ENCODE peak calls at places on chromosomes 5 and 9, in nine cellular contexts. Q is CD8-positive, alpha-beta memory T cell; K is Peyer's patch; M is trophoblast cell; H is fibroblast of lung; N is upper lobe of right lung; Z is astrocyte of the spinal cord; L is OCI-LY7; Y is endodermal cell. B is an unnamed sample.

GRCh38 chr5:112885001-112885400 is 23.9 kb downstream of the SRP19 start:
- DNase-seq in Q (no peak), K (no peak), M (no peak), H (no peak), N (no peak), Z (no peak), L (no peak), Y (no peak), B (no peak)

GRCh38 chr5:164203581-164204225 is 698.3 kb downstream of the MAT2B start:
- DNase-seq in Q (no peak), K (no peak), M (no peak), H (peak), N (no peak), Z (peak), L (no peak), Y (no peak), B (no peak)

GRCh38 chr9:121642758-121643157 is 8.7 kb upstream of the DAB2IP start:
- DNase-seq in Q (no peak), K (no peak), M (no peak), H (no peak), N (no peak), Z (no peak), L (no peak), Y (no peak), B (no peak)

GRCh38 chr9:123033352-123033751 is at the start of gene GPR21:
- DNase-seq in Q (no peak), K (no peak), M (no peak), H (peak), N (no peak), Z (no peak), L (no peak), Y (no peak), B (no peak)

GRCh38 chr5:43753069-43753468 is 150.1 kb downstream of the NNT start:
- DNase-seq in Q (no peak), K (no peak), M (no peak), H (no peak), N (peak), Z (no peak), L (no peak), Y (no peak), B (no peak)

GRCh38 chr9:130607640-130608420 is 28.5 kb downstream of the FUBP3 start:
- DNase-seq in Q (no peak), K (no peak), M (no peak), H (peak), N (no peak), Z (peak), L (no peak), Y (no peak), B (no peak)

GRCh38 chr5:82405618-82406199 is 127.6 kb upstream of the RPS23 start:
- DNase-seq in Q (no peak), K (no peak), M (peak), H (peak), N (no peak), Z (peak), L (no peak), Y (no peak), B (no peak)

GRCh38 chr5:14531668-14532067 is 49.9 kb upstream of the OTULINL start:
- DNase-seq in Q (no peak), K (no peak), M (no peak), H (no peak), N (no peak), Z (no peak), L (no peak), Y (no peak), B (no peak)

GRCh38 chr9:122115176-122116035 is 22.3 kb upstream of the TTLL11 start:
- DNase-seq in Q (no peak), K (no peak), M (no peak), H (no peak), N (no peak), Z (no peak), L (no peak), Y (no peak), B (no peak)

GRCh38 chr9:38154501-38155421 is 85.7 kb upstream of the SHB start:
- DNase-seq in Q (no peak), K (no peak), M (peak), H (no peak), N (no peak), Z (no peak), L (no peak), Y (peak), B (no peak)

GRCh38 chr9:132823370-132824144 is 54.5 kb downstream of the AK8 start:
- DNase-seq in Q (no peak), K (peak), M (no peak), H (no peak), N (peak), Z (no peak), L (peak), Y (no peak), B (peak)

GRCh38 chr9:105842023-105842644 is 147.8 kb downstream of the TMEM38B start:
- DNase-seq in Q (no peak), K (peak), M (peak), H (peak), N (no peak), Z (peak), L (peak), Y (peak), B (peak)

GRCh38 chr9:126479515-126479914 is 134.2 kb upstream of the LMX1B start:
- DNase-seq in Q (no peak), K (no peak), M (no peak), H (no peak), N (no peak), Z (no peak), L (no peak), Y (no peak), B (no peak)

GRCh38 chr5:175381116-175381515 is 62.9 kb downstream of the DRD1 start:
- DNase-seq in Q (no peak), K (no peak), M (no peak), H (no peak), N (no peak), Z (no peak), L (no peak), Y (no peak), B (no peak)

GRCh38 chr9:109399258-109399767 is 78.5 kb upstream of the EPB41L4B start:
- DNase-seq in Q (no peak), K (no peak), M (no peak), H (no peak), N (no peak), Z (no peak), L (no peak), Y (peak), B (no peak)

GRCh38 chr9:80040457-80040856 is 468.7 kb downstream of the TLE4 start:
- DNase-seq in Q (no peak), K (no peak), M (no peak), H (no peak), N (no peak), Z (no peak), L (no peak), Y (no peak), B (no peak)

GRCh38 chr5:57316798-57317327 is 143.0 kb downstream of the GPBP1 start:
- DNase-seq in Q (no peak), K (peak), M (peak), H (peak), N (no peak), Z (peak), L (no peak), Y (no peak), B (no peak)

GRCh38 chr5:1054799-1055775 is 46.5 kb downstream of the NKD2 start:
- DNase-seq in Q (no peak), K (no peak), M (no peak), H (no peak), N (no peak), Z (no peak), L (no peak), Y (no peak), B (no peak)

GRCh38 chr9:124218438-124219289 is 39.1 kb upstream of the NEK6 start:
- DNase-seq in Q (no peak), K (peak), M (peak), H (peak), N (peak), Z (peak), L (peak), Y (peak), B (no peak)

GRCh38 chr5:171858303-171858702 is 72.7 kb downstream of the SMIM23 start:
- DNase-seq in Q (no peak), K (no peak), M (peak), H (no peak), N (no peak), Z (no peak), L (peak), Y (no peak), B (no peak)

GRCh38 chr5:168353216-168353957 is 61.9 kb downstream of the WWC1 start:
- DNase-seq in Q (no peak), K (no peak), M (peak), H (peak), N (no peak), Z (no peak), L (no peak), Y (no peak), B (no peak)

GRCh38 chr5:179836225-179837019 is 15.7 kb downstream of the SQSTM1 start:
- DNase-seq in Q (peak), K (no peak), M (peak), H (peak), N (no peak), Z (peak), L (no peak), Y (no peak), B (no peak)

GRCh38 chr5:4156153-4156552 is 560.5 kb downstream of the IRX1 start:
- DNase-seq in Q (no peak), K (no peak), M (no peak), H (no peak), N (no peak), Z (no peak), L (no peak), Y (no peak), B (no peak)

GRCh38 chr5:112604741-112605390 is 132.8 kb upstream of the APC start:
- DNase-seq in Q (no peak), K (peak), M (peak), H (no peak), N (no peak), Z (no peak), L (peak), Y (peak), B (peak)

GRCh38 chr5:8585230-8586018 is 716.5 kb downstream of the MTRR start:
- DNase-seq in Q (no peak), K (no peak), M (no peak), H (no peak), N (no peak), Z (no peak), L (no peak), Y (peak), B (no peak)

GRCh38 chr5:150560401-150561191 is 52.7 kb downstream of the NDST1 start:
- DNase-seq in Q (peak), K (peak), M (peak), H (peak), N (no peak), Z (peak), L (peak), Y (peak), B (peak)

GRCh38 chr5:36552626-36553393 is 53.6 kb upstream of the SLC1A3 start:
- DNase-seq in Q (no peak), K (no peak), M (peak), H (peak), N (no peak), Z (no peak), L (no peak), Y (peak), B (no peak)

GRCh38 chr9:132099741-132100407 is 20.2 kb upstream of the MED27 start:
- DNase-seq in Q (no peak), K (no peak), M (no peak), H (peak), N (no peak), Z (no peak), L (no peak), Y (no peak), B (no peak)

GRCh38 chr5:6085461-6085860 is 292.9 kb downstream of the MED10 start:
- DNase-seq in Q (no peak), K (no peak), M (no peak), H (no peak), N (no peak), Z (no peak), L (no peak), Y (peak), B (no peak)

GRCh38 chr5:73496984-73497457 is 1.2 kb upstream of the BTF3 start:
- DNase-seq in Q (no peak), K (no peak), M (peak), H (peak), N (no peak), Z (peak), L (peak), Y (no peak), B (peak)

GRCh38 chr5:178526796-178527457 is 63.3 kb downstream of the COL23A1 start:
- DNase-seq in Q (no peak), K (no peak), M (no peak), H (no peak), N (no peak), Z (peak), L (no peak), Y (peak), B (no peak)

GRCh38 chr9:88916875-88917274 is 74.4 kb upstream of the S1PR3 start:
- DNase-seq in Q (no peak), K (no peak), M (no peak), H (no peak), N (no peak), Z (no peak), L (no peak), Y (no peak), B (no peak)

GRCh38 chr5:73448072-73448432 is 525 bp downstream of the FOXD1 start:
- DNase-seq in Q (no peak), K (no peak), M (peak), H (no peak), N (no peak), Z (no peak), L (peak), Y (peak), B (no peak)

GRCh38 chr5:119367502-119368237 is 11.9 kb downstream of the TNFAIP8 start:
- DNase-seq in Q (no peak), K (no peak), M (peak), H (peak), N (no peak), Z (peak), L (no peak), Y (no peak), B (no peak)

GRCh38 chr5:40258205-40258604 is 421.5 kb upstream of the PTGER4 start:
- DNase-seq in Q (no peak), K (no peak), M (no peak), H (no peak), N (no peak), Z (no peak), L (no peak), Y (no peak), B (peak)

DNA sequence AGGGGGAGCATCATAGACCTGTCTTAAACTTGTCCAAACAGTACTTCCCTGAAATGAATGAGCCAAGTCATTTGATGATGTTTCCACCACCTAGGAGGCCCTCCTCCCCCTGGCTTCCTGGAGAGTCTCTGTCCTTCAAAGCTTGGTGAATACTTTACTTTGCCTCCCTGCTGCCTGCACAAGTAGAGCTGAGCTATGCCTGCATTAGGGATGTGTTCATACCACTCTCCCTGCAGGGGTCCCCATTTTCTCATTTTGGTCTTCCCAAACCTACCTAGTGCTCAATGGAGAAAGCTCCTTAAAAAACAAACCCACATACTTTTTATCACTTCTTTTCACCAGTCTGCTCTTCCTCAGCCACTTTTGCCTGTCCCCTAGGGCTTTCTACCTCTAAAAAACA is 7.7 kb downstream of the CCNI2 start:
- DNase-seq in Q (no peak), K (no peak), M (no peak), H (no peak), N (no peak), Z (peak), L (no peak), Y (peak), B (no peak)
- H3K4me3 ChIP-seq in Q (no peak), K (no peak), M (no peak), H (no peak), N (no peak), Z (no peak), L (no peak), Y (no peak), B (no peak)

DNA sequence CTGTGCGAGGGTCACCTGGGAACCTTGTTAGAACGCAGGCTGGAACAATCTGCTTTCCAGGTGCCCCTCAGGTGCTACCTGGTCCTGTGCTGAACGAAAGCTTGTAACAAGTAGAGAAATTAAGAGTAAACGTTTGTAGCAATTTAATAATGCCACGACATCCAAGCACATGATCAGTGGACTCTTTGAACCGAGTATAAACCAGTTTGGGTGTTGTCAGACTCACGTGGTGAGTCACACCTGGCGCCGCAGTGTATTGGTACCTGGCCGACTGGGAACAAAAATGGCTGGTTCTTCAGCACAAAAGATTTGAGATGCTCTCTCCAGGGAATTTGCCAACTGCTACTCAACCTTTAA is 913 bp upstream of the MYO10 start:
- DNase-seq in Q (no peak), K (peak), M (peak), H (no peak), N (peak), Z (no peak), L (no peak), Y (no peak), B (no peak)
- H3K4me3 ChIP-seq in Q (no peak), K (peak), M (no peak), H (peak), N (peak), Z (peak), L (no peak), Y (peak), B (no peak)

GRCh38 chr5:89954901-89955300 is 454.7 kb downstream of the CETN3 start:
- DNase-seq in Q (no peak), K (no peak), M (no peak), H (no peak), N (no peak), Z (no peak), L (no peak), Y (peak), B (no peak)

GRCh38 chr5:89951876-89952275 is 457.7 kb downstream of the CETN3 start:
- DNase-seq in Q (no peak), K (no peak), M (no peak), H (no peak), N (no peak), Z (no peak), L (no peak), Y (no peak), B (no peak)

GRCh38 chr5:89956838-89957237 is 452.7 kb downstream of the CETN3 start:
- DNase-seq in Q (no peak), K (no peak), M (no peak), H (no peak), N (no peak), Z (no peak), L (no peak), Y (no peak), B (no peak)
- H3K4me3 ChIP-seq in Q (no peak), K (no peak), M (no peak), H (no peak), N (no peak), Z (no peak), L (no peak), Y (no peak), B (no peak)

DNA sequence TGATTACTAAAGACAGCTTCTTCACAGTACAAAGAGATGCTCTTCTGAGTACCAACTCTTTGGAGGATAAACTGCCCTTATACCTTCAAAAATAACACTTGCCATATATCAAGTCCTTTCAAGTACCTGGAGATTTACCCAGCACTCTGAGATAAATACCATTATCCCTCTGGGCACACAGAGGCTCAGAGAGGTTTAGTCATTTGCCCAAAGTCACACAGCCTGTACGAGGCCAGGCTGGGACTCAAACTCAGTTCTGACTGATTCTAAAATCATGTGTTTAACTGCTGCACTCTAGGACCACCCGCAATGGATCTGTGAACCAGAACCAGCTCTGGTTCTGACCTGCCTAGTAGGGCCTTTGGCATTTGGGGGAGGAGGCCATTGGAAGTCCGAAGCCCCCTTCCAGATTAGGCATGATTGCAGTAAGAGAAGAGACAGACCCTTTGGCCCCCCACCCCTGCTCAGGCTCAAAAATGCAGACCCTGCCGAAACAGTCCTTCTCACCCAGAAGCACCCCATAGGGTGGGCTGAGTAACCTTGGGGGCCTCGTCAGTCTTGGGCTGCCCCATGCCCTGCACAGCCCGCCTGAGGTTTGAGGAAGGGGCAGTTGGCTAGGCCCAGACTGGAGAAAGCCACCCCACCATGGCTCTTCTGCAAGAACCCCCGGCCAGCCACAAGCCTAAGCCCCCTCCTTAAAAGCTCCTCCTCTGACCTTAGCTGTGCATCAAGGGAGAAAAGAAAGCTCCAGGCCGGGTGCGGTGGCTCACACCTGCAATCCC is 32.8 kb upstream of the IL17B start:
- DNase-seq in Q (no peak), K (no peak), M (no peak), H (no peak), N (peak), Z (no peak), L (no peak), Y (no peak), B (no peak)
- H3K4me3 ChIP-seq in Q (no peak), K (no peak), M (no peak), H (peak), N (peak), Z (no peak), L (no peak), Y (no peak), B (no peak)

DNA sequence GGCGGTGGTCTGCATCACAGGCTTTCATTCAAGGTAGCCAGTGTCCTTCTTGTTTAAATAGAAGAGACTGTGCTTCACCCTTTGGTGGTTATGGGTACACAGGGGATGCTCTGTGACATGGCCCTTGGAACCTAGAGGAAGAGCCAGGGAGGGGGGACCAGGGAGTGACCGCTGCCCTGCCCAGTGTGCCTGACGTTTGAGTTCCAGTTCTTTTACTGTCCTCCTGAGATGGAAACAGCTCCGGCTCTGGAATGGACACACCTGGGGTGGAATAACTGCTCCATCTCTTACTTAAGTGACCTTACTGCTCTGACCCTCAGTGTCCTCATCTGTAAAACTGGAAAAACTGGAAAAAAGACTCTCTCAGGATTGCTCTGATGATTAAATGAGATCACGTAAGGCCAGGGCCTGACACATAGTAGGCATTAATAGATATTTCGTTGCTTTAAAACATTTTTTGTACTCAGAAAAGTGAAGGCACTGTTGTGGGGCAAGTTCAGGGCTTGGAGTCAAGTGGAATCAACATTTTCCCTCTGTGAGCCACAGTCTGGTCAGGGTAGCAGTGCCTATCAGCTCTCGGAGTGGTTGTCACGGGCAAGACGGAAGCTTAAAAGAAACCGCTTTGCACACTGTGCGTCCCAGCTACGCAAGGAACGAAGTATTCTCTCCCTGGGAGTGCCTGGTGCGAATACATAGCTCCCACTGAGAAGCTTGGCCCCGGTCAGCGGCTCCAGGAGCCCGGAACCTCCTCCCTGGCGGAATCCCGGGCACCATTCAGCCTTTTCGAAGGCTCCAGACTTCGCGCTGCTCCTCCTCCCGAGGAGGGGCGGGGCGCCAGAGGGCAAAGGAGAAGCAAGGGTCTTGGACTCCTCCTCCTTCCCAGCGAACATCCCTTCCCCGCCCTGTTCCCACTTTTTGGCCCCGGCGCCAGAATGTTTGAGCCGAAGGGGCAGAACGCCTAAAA is 5.8 kb downstream of the POU4F3 start:
- DNase-seq in Q (no peak), K (no peak), M (peak), H (no peak), N (no peak), Z (no peak), L (no peak), Y (peak), B (no peak)
- H3K4me3 ChIP-seq in Q (no peak), K (no peak), M (no peak), H (no peak), N (peak), Z (no peak), L (no peak), Y (peak), B (no peak)

B was measured in Jurkat, Clone E6-1.